ENCODE peak calls at places on chromosome 3, in four cellular contexts. X is AG10803, I is A549, L is AG09319. G is an unnamed sample.

GRCh38 chr3:160464971-160465370 is 15.4 kb upstream of the TRIM59 start:
- DNase-seq in I (no peak), L (no peak), X (no peak), G (no peak)

GRCh38 chr3:167811071-167811470 is 75.5 kb downstream of the SERPINI1 start:
- DNase-seq in I (no peak), L (no peak), X (peak; percentile 2), G (peak; percentile 6)

GRCh38 chr3:159191454-159191853 is 389.6 kb downstream of the MFSD1 start:
- DNase-seq in I (peak; percentile 33), X (peak; percentile 52), L (no peak), G (peak; percentile 3)

GRCh38 chr3:18070944-18071343 is 328.5 kb upstream of the TBC1D5 start:
- DNase-seq in L (no peak), X (no peak), I (no peak), G (no peak)

GRCh38 chr3:150407051-150407817 is 864 bp upstream of the TSC22D2 start:
- DNase-seq in X (peak; percentile 82), I (peak; percentile 6), L (no peak), G (peak; percentile 60)

GRCh38 chr3:149221783-149222517 is at the start of gene CP:
- DNase-seq in I (peak; percentile 69), X (peak; percentile 23), L (no peak), G (no peak)

GRCh38 chr3:188509316-188509715 is 355.4 kb downstream of the LPP start:
- DNase-seq in I (no peak), X (no peak), L (no peak), G (no peak)

GRCh38 chr3:44444896-44445691 is 32.4 kb downstream of the ZNF445 start:
- DNase-seq in X (no peak), I (no peak), L (no peak), G (no peak)

GRCh38 chr3:52454235-52454937 is 545 bp upstream of the TNNC1 start:
- DNase-seq in X (no peak), L (no peak), I (no peak), G (no peak)

GRCh38 chr3:7964899-7965298 is 536.7 kb upstream of the LMCD1 start:
- DNase-seq in I (no peak), X (no peak), L (no peak), G (no peak)

GRCh38 chr3:277873-278272 is 81.3 kb downstream of the CHL1 start:
- DNase-seq in X (no peak), I (no peak), L (no peak), G (no peak)

GRCh38 chr3:53102601-53103147 is 27.6 kb downstream of the RFT1 start:
- DNase-seq in L (no peak), I (no peak), X (peak; percentile 10), G (no peak)

GRCh38 chr3:173045770-173046382 is 95.2 kb downstream of the SPATA16 start:
- DNase-seq in X (no peak), I (no peak), L (no peak), G (no peak)
- TF ChIP-seq CTCF in X (peak; percentile 36), I (peak; percentile 33), L (peak; percentile 11), G (peak; percentile 27)

DNA sequence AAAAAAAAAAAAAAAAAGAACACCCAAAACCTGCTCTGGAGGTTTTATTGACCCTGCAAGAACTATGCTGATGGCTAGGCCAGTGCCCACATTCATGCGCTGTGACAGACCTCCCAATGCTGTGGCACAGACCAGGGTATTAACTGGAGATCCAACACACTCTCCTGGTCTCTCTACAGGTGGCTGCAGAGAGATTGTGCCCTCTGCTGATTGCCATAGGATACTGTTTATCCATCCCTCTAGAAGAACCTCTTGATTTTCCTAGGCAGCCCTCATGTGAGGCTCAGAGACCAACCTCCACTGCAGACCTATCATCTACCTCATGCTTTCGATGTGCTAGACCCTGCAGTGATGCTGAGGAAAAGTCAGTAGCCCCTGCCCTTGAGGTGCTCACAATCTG is 125.5 kb upstream of the TRIM42 start:
- DNase-seq in X (no peak), L (no peak), I (no peak), G (peak; percentile 5)
- TF ChIP-seq CTCF in X (no peak), L (no peak), I (no peak), G (no peak)

DNA sequence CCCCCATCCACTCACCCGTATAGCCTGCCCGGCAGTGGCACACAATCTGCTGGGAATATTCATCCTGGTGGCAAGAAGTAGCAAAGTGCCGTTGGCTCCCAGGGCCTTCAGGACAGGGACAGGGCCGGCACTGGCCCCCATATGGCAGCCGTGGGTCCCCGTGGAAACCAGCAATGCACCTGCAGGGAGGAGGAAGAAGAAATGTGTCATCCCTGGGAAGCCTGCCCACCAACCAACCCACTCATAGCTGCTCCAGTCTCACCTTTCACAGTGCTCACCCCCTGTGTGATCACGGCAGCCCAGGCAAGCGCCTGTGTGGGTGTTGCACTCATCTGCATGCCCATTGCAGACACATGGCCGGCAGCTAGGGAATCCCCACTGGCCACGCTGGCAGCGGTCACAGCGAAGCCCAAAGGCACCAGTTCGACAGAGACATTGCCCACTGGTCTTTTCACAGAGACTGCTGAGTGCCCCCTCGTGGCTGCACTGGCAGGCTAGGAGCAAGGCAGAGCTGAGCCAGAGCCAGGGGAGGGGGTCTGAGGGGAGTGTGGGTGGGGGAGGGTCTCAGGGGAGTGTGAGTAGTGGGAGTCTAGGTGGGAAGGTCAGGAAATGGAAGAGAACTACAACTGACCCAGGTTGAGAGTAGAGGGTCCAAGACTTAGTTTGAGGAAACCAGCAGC is 4.5 kb upstream of the USP19 start:
- DNase-seq in X (no peak), I (no peak), L (no peak), G (no peak)
- TF ChIP-seq CTCF in X (no peak), I (peak; percentile 8), L (no peak), G (no peak)

GRCh38 chr3:135762188-135762853 is 203.2 kb upstream of the PPP2R3A start:
- DNase-seq in I (no peak), X (no peak), L (no peak), G (no peak)
- TF ChIP-seq CTCF in I (no peak), X (peak; percentile 23), L (no peak), G (no peak)

GRCh38 chr3:171867976-171868375 is 24.8 kb downstream of the TMEM212 start:
- DNase-seq in I (peak; percentile 52), L (no peak), X (no peak), G (peak; percentile 16)
- TF ChIP-seq CTCF in I (peak; percentile 32), L (peak; percentile 15), X (peak; percentile 23), G (peak; percentile 35)

GRCh38 chr3:119388577-119388976 is 74.8 kb downstream of the TMEM39A start:
- DNase-seq in X (no peak), L (no peak), I (no peak), G (no peak)
- TF ChIP-seq CTCF in X (no peak), L (peak; percentile 18), I (no peak), G (no peak)

GRCh38 chr3:27467545-27467944 is 16.6 kb downstream of the SLC4A7 start:
- DNase-seq in X (peak; percentile 53), I (peak; percentile 57), L (no peak), G (peak; percentile 60)
- TF ChIP-seq CTCF in X (peak; percentile 72), I (peak; percentile 74), L (peak; percentile 43), G (peak; percentile 36)

GRCh38 chr3:57692404-57693191 is at the start of gene DENND6A:
- DNase-seq in L (peak; percentile 78), X (peak; percentile 92), I (peak; percentile 95), G (peak; percentile 91)

GRCh38 chr3:57691411-57692133 is 1.3 kb downstream of the DENND6A start:
- DNase-seq in L (no peak), X (no peak), I (no peak), G (no peak)

GRCh38 chr3:57694146-57694545 is 1.3 kb upstream of the DENND6A start:
- DNase-seq in L (no peak), X (no peak), I (no peak), G (no peak)

GRCh38 chr3:57688291-57688690 is 4.6 kb downstream of the DENND6A start:
- DNase-seq in X (no peak), L (no peak), I (no peak), G (no peak)

DNA sequence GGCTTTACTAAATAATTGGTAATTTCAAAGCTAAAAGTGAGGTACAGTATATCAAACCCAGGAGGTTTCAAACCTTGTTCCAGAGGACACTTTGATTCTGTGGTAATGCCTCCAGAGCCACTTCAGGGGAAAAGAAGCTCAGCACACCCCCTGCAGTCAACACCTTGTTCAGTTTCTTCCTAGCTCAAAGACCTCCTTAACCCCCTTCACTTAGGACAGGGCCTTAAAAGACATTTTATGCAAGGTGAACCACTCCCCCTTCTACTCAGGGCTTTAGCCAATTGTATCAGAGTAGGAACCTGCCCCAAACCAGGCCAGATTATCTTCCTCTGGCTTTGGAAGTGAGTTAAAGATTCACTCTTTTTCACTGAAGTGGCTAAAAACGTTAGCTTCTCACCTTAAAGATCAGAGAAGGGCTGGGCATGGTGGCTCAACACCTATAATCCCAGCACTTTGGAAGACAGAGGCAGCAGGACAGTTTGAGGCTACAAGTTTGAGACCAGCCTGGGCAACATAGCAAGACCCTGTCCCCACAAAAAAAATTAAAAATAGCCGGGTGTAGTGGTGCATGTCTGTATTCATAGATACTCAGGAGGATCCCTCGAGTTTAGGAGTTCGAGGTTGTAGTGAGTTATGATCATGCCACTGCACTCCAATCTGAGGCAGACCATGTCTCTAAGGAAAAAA is 3.4 kb downstream of the DENND6A start:
- DNase-seq in I (no peak), X (no peak), L (no peak), G (no peak)
- TF ChIP-seq CTCF in I (no peak), X (no peak), L (no peak), G (no peak)

GRCh38 chr3:154101250-154101649 is 19.9 kb upstream of the ARHGEF26 start:
- DNase-seq in I (no peak), L (no peak), X (no peak), G (no peak)

GRCh38 chr3:154098396-154098795 is 22.8 kb upstream of the ARHGEF26 start:
- DNase-seq in X (no peak), I (no peak), L (no peak), G (no peak)

GRCh38 chr3:154105218-154105975 is 15.8 kb upstream of the ARHGEF26 start:
- DNase-seq in X (no peak), I (no peak), L (no peak), G (no peak)

GRCh38 chr3:154095832-154096421 is 25.3 kb upstream of the ARHGEF26 start:
- DNase-seq in I (peak; percentile 42), L (peak; percentile 4), X (peak; percentile 38), G (peak; percentile 33)

GRCh38 chr3:154100556-154100955 is 20.6 kb upstream of the ARHGEF26 start:
- DNase-seq in L (no peak), X (no peak), I (no peak), G (no peak)
- TF ChIP-seq CTCF in L (no peak), X (no peak), I (no peak), G (no peak)

GRCh38 chr3:126959921-126960603 is 22.9 kb upstream of the PLXNA1 start:
- DNase-seq in L (peak; percentile 23), X (peak; percentile 69), I (peak; percentile 53), G (peak; percentile 62)
- TF ChIP-seq CTCF in L (peak; percentile 56), X (peak; percentile 64), I (no peak), G (peak; percentile 24)

G was measured in MCF 10A.